ENCODE peak calls at places on chromosomes 16 and 17, in six cellular contexts. One of them, this sample, is unnamed.

GRCh38 chr16:84186685-84187437 is at the start of gene TAF1C:
- DNase-seq in A549: peak; percentile 94
- DNase-seq in tibial artery: peak; percentile 95
- DNase-seq in A673: peak; percentile 96
- DNase-seq in MM.1S: peak; percentile 88
- DNase-seq in AG04450: peak; percentile 88
- DNase-seq in this sample: peak; percentile 94

GRCh38 chr16:9946022-9946720 is 236.1 kb downstream of the GRIN2A start:
- DNase-seq in MM.1S: no peak
- DNase-seq in AG04450: no peak
- DNase-seq in A549: no peak
- DNase-seq in tibial artery: no peak
- DNase-seq in A673: no peak
- DNase-seq in this sample: no peak

GRCh38 chr17:21199311-21199710 is 14.7 kb downstream of the TMEM11 start:
- DNase-seq in AG04450: no peak
- DNase-seq in A549: no peak
- DNase-seq in MM.1S: no peak
- DNase-seq in A673: no peak
- DNase-seq in tibial artery: no peak
- DNase-seq in this sample: no peak

GRCh38 chr17:8870406-8871040 is 3.0 kb upstream of the PIK3R6 start:
- DNase-seq in A673: no peak
- DNase-seq in AG04450: no peak
- DNase-seq in A549: no peak
- DNase-seq in MM.1S: no peak
- DNase-seq in tibial artery: no peak
- DNase-seq in this sample: no peak

GRCh38 chr17:77378318-77379064 is 237.7 kb downstream of the SEC14L1 start:
- DNase-seq in AG04450: no peak
- DNase-seq in A549: no peak
- DNase-seq in tibial artery: no peak
- DNase-seq in MM.1S: no peak
- DNase-seq in A673: no peak
- DNase-seq in this sample: no peak

GRCh38 chr16:89314357-89314756 is 96.9 kb downstream of the ZNF778 start:
- DNase-seq in MM.1S: no peak
- DNase-seq in A549: no peak
- DNase-seq in tibial artery: no peak
- DNase-seq in A673: no peak
- DNase-seq in AG04450: no peak
- DNase-seq in this sample: no peak

GRCh38 chr17:62627904-62628603 is 584 bp downstream of the MRC2 start:
- DNase-seq in A673: peak; percentile 87
- DNase-seq in AG04450: peak; percentile 39
- DNase-seq in A549: peak; percentile 55
- DNase-seq in tibial artery: peak; percentile 83
- DNase-seq in MM.1S: no peak
- DNase-seq in this sample: peak; percentile 84

GRCh38 chr17:29140051-29140582 is 40.1 kb downstream of the MYO18A start:
- DNase-seq in A673: peak; percentile 42
- DNase-seq in AG04450: no peak
- DNase-seq in tibial artery: peak; percentile 97
- DNase-seq in A549: no peak
- DNase-seq in MM.1S: peak; percentile 83
- DNase-seq in this sample: peak; percentile 95

GRCh38 chr16:57313509-57313908 is 29.0 kb upstream of the PLLP start:
- DNase-seq in A549: no peak
- DNase-seq in MM.1S: no peak
- DNase-seq in tibial artery: no peak
- DNase-seq in A673: no peak
- DNase-seq in AG04450: no peak
- DNase-seq in this sample: no peak

GRCh38 chr16:67395458-67396158 is 2.3 kb upstream of the TPPP3 start:
- DNase-seq in tibial artery: no peak
- DNase-seq in AG04450: no peak
- DNase-seq in MM.1S: no peak
- DNase-seq in A549: no peak
- DNase-seq in A673: no peak
- DNase-seq in this sample: no peak

GRCh38 chr16:75203667-75204409 is 3.1 kb downstream of the CTRB2 start:
- DNase-seq in A549: no peak
- DNase-seq in tibial artery: no peak
- DNase-seq in AG04450: no peak
- DNase-seq in MM.1S: no peak
- DNase-seq in A673: no peak
- DNase-seq in this sample: peak; percentile 71

GRCh38 chr16:85805442-85806045 is 6.0 kb downstream of the COX4I1 start:
- DNase-seq in A673: no peak
- DNase-seq in A549: no peak
- DNase-seq in tibial artery: no peak
- DNase-seq in MM.1S: no peak
- DNase-seq in AG04450: no peak
- DNase-seq in this sample: no peak

DNA sequence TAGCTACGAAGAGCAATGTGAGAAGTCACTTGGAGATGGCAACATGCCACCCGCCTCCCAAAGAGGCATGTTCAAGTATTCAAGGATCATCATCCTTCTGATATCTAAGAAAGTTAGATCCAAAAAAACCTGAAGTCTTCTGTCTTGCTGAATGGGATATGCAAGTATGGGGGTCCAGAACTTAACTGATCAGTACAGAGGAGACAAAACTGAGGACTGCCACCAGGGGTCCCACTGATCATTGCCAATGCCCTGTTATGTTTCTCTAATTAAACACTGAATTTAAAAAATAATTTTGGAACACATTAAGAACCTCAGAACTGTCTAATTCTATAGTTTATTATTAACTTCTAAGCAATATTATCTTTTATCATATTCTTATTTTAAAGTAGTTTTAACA is 99.7 kb downstream of the CDH8 start:
- DNase-seq in tibial artery: no peak
- DNase-seq in A549: no peak
- DNase-seq in MM.1S: no peak
- DNase-seq in AG04450: no peak
- DNase-seq in A673: peak; percentile 53
- DNase-seq in this sample: no peak
- TF ChIP-seq CTCF in tibial artery: no peak
- TF ChIP-seq CTCF in A549: no peak
- TF ChIP-seq CTCF in MM.1S: no peak
- TF ChIP-seq CTCF in AG04450: no peak
- TF ChIP-seq CTCF in A673: peak; percentile 81
- TF ChIP-seq CTCF in this sample: no peak

DNA sequence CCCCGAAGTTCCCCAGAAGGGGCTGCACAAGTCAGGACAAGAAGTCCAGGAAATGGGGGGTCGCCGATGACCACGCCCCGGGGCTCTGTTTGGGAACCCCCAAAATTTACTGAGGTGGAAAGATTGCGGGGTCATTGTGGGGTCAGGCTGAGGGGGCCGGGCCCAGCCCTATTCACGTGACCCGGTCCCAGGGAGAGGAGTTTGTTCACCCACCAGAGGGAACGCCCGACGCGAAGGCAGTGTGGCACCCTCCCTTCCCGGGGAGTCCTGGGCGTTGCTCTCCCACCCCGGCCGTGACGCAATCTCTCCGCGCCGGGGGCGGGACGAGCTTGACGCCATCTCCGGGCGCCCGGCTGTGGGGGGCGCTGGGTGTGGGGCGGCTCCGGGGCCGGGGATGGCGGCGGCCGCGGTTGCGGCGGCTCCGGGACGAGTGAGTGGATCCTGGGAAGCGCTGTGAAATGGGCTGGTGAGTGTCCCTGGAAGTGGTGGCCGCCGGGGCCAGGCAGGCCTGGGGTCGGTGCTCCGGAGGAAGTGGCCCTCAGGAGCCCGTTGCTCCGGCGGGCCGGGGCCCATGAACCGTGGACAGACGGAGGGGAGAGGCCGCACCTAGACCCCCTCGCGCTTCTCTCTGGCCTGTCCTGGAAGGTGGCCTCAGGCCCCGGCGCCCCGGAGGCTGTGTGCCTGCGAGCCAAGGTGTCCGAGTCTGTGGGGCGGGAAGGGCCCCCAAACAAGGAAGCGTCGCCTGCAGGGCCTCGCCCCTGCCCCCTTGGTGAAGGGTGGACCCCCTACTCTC is at the start of gene ATXN1L:
- DNase-seq in tibial artery: peak; percentile 96
- DNase-seq in A549: peak; percentile 97
- DNase-seq in A673: peak; percentile 96
- DNase-seq in AG04450: peak; percentile 75
- DNase-seq in MM.1S: peak; percentile 93
- DNase-seq in this sample: peak; percentile 95
- H3K27ac ChIP-seq in tibial artery: peak within 1 kb of the TSS; percentile 96
- H3K27ac ChIP-seq in A549: peak within 1 kb of the TSS; percentile 99
- H3K27ac ChIP-seq in A673: peak within 1 kb of the TSS; percentile 87
- H3K27ac ChIP-seq in AG04450: peak within 1 kb of the TSS; percentile 61
- H3K27ac ChIP-seq in MM.1S: peak within 1 kb of the TSS; percentile 93
- H3K27ac ChIP-seq in this sample: peak within 1 kb of the TSS; percentile 91

GRCh38 chr16:31356566-31357323 is 1.8 kb downstream of the ITGAX start:
- DNase-seq in A673: no peak
- DNase-seq in AG04450: no peak
- DNase-seq in A549: no peak
- DNase-seq in MM.1S: no peak
- DNase-seq in tibial artery: no peak
- DNase-seq in this sample: no peak

GRCh38 chr16:31352344-31353115 is 2.4 kb upstream of the ITGAX start:
- DNase-seq in tibial artery: no peak
- DNase-seq in MM.1S: no peak
- DNase-seq in A673: no peak
- DNase-seq in A549: no peak
- DNase-seq in AG04450: no peak
- DNase-seq in this sample: no peak

GRCh38 chr16:31354394-31355291 is at the start of gene ITGAX:
- DNase-seq in tibial artery: no peak
- DNase-seq in MM.1S: no peak
- DNase-seq in AG04450: no peak
- DNase-seq in A673: no peak
- DNase-seq in A549: peak; percentile 35
- DNase-seq in this sample: no peak

GRCh38 chr16:31357324-31358156 is 2.6 kb downstream of the ITGAX start:
- DNase-seq in AG04450: no peak
- DNase-seq in tibial artery: peak; percentile 60
- DNase-seq in A673: no peak
- DNase-seq in A549: no peak
- DNase-seq in MM.1S: no peak
- DNase-seq in this sample: no peak

GRCh38 chr16:31355701-31356100 is 725 bp downstream of the ITGAX start:
- DNase-seq in tibial artery: no peak
- DNase-seq in AG04450: no peak
- DNase-seq in MM.1S: no peak
- DNase-seq in A549: no peak
- DNase-seq in A673: no peak
- DNase-seq in this sample: no peak
- H3K4me3 ChIP-seq in tibial artery: no peak overlapping the region
- H3K4me3 ChIP-seq in AG04450: no peak overlapping the region
- H3K4me3 ChIP-seq in MM.1S: no peak overlapping the region
- H3K4me3 ChIP-seq in A549: no peak overlapping the region
- H3K4me3 ChIP-seq in A673: no peak overlapping the region
- H3K4me3 ChIP-seq in this sample: no peak overlapping the region

DNA sequence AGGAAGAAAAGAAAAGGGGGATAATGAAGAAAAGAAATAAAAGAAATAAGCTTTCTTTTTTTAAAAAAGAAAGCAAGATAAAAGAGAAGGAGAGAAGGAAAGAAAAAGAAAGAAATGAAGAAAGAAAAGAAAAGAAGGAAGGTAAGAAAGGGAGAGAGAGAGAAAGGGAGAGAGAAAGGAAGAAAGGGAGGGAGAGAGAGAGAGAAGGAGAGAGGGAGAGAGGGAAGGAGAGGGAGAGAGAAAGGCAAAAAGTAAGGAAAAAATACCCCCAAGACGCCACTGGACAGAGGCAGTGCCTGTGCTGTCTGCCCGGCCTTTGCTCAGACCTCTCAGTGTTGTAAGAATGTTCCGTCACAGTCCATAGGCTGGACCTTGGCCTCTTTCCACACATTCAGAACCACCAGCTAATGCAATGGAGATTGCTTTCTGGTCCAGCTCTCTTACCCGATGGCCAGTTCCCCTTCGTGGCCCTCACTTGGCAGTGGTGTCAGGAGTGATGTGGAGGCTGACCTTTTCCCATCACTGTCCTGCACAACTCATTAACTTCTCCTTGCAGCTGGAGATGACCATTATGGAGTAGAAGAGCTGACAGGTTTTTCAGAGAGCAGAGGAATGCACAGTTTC is 14.3 kb upstream of the HNF1B start:
- DNase-seq in A549: no peak
- DNase-seq in AG04450: no peak
- DNase-seq in tibial artery: no peak
- DNase-seq in MM.1S: no peak
- DNase-seq in A673: no peak
- DNase-seq in this sample: no peak
- TF ChIP-seq CTCF in A549: no peak
- TF ChIP-seq CTCF in AG04450: no peak
- TF ChIP-seq CTCF in tibial artery: no peak
- TF ChIP-seq CTCF in MM.1S: no peak
- TF ChIP-seq CTCF in A673: no peak
- TF ChIP-seq CTCF in this sample: no peak

DNA sequence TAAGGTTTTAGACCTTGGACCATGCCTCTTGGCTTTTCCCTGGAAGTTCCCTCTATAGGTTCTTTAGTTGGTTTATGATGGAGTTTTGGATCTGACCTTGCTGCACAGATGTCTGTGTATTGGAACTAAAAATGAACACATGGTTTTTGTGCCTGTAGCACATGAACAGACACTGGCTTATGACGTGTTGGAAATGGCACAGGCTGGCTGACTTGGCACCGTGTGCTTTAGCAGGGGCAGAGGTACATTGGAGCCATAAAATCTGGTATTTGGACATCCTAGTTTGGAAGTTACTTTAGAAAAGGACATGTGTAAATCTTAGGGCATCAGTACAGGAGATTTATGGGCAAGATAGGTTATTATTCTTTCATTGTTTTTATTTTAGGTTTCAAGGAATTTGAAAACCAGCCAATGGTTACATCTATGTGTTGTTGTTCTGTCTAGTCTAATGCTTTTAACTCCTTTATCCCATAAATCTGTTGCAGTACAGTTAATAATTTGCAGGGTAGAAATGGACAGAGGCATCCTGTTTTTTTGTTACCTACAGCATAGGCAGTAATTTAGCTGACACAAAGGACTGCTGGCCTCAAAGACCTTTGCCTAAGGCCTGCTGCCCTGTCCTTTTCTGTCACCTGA is 6.0 kb downstream of the SOCS7 start:
- DNase-seq in A673: no peak
- DNase-seq in AG04450: no peak
- DNase-seq in tibial artery: no peak
- DNase-seq in A549: no peak
- DNase-seq in MM.1S: no peak
- DNase-seq in this sample: no peak
- H3K27ac ChIP-seq in A673: no peak overlapping the region
- H3K27ac ChIP-seq in AG04450: no peak overlapping the region
- H3K27ac ChIP-seq in tibial artery: peak overlapping the region; percentile 90
- H3K27ac ChIP-seq in A549: no peak overlapping the region
- H3K27ac ChIP-seq in MM.1S: no peak overlapping the region
- H3K27ac ChIP-seq in this sample: peak overlapping the region; percentile 23

DNA sequence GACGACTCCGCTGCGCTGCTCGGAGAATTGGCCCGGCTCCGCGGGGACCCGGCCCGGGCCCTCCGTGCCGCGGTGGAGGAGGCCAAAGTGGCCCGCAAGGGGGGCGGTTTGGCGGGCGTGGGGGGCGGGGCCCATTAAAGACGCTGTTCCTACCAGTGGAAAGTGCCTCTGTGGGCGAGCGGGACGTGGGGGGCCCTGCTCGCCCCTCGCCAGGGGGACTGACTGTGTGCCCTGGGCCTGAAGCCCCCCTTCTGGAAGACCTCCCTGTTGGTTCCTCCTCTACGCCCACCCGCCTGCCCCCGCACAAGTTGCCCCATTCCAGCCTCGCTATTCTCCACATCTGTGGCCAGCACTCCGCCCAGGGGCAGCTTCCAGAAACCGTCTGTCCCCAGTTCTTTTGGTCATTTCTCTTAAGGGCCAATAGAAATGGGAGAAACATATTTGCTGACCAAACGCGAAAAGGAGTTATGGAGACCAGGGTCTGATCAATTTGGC is 1.9 kb upstream of the FGF11 start:
- DNase-seq in A673: no peak
- DNase-seq in AG04450: no peak
- DNase-seq in A549: no peak
- DNase-seq in tibial artery: no peak
- DNase-seq in MM.1S: no peak
- DNase-seq in this sample: no peak
- H3K4me3 ChIP-seq in A673: peak overlapping the region; percentile 90
- H3K4me3 ChIP-seq in AG04450: peak overlapping the region; percentile 38
- H3K4me3 ChIP-seq in A549: peak overlapping the region; percentile 55
- H3K4me3 ChIP-seq in tibial artery: peak overlapping the region; percentile 71
- H3K4me3 ChIP-seq in MM.1S: no peak overlapping the region
- H3K4me3 ChIP-seq in this sample: peak overlapping the region; percentile 74

This sample was measured in coronary artery.